ENCODE peak calls at places on chromosome 12, in seven cellular contexts. T is SK-N-SH, F is WERI-Rb-1, R is neural progenitor cell, Y is testis, X is cardiac muscle cell, J is breast epithelium. B is an unnamed sample.

GRCh38 chr12:128367961-128368360 is 101.0 kb downstream of the TMEM132C start:
- DNase-seq in T (no peak), F (no peak), R (no peak), Y (no peak), X (no peak), J (no peak), B (no peak)

GRCh38 chr12:115572440-115572839 is 705.1 kb downstream of the MED13L start:
- DNase-seq in T (no peak), F (no peak), R (no peak), Y (no peak), X (peak; percentile 40), J (no peak), B (no peak)

GRCh38 chr12:103944964-103945363 is 14.8 kb downstream of the HSP90B1 start:
- DNase-seq in T (no peak), F (no peak), R (no peak), Y (no peak), X (no peak), J (no peak), B (no peak)

GRCh38 chr12:107320929-107321618 is 227.7 kb upstream of the CRY1 start:
- DNase-seq in T (peak; percentile 57), F (peak; percentile 16), R (peak; percentile 68), Y (peak; percentile 29), X (peak; percentile 23), J (peak; percentile 78), B (no peak)

GRCh38 chr12:95215925-95216324 is 1.3 kb downstream of the FGD6 start:
- DNase-seq in T (no peak), F (no peak), R (no peak), Y (no peak), X (peak; percentile 67), J (no peak), B (no peak)

GRCh38 chr12:50986961-50987737 is 34.8 kb downstream of the HIGD1C start:
- DNase-seq in T (peak; percentile 44), F (peak; percentile 47), R (peak; percentile 50), Y (peak; percentile 58), X (peak; percentile 77), J (peak; percentile 36), B (peak; percentile 46)

GRCh38 chr12:49104822-49105221 is 5.8 kb downstream of the LMBR1L start:
- DNase-seq in T (no peak), F (no peak), R (no peak), Y (no peak), X (no peak), J (no peak), B (no peak)

GRCh38 chr12:132043770-132044467 is 94.2 kb downstream of the EP400 start:
- DNase-seq in T (no peak), F (no peak), R (no peak), Y (no peak), X (no peak), J (no peak), B (no peak)

GRCh38 chr12:94147991-94148840 is at the start of gene PLXNC1:
- DNase-seq in T (peak; percentile 85), F (peak; percentile 36), R (peak; percentile 81), Y (peak; percentile 71), X (peak; percentile 78), J (no peak), B (no peak)

GRCh38 chr12:129208566-129208965 is 355.3 kb downstream of the GLT1D1 start:
- DNase-seq in T (no peak), F (no peak), R (no peak), Y (no peak), X (no peak), J (no peak), B (no peak)

GRCh38 chr12:30970559-30971202 is 44.1 kb downstream of the TSPAN11 start:
- DNase-seq in T (peak; percentile 77), F (peak; percentile 71), R (no peak), Y (peak; percentile 18), X (peak; percentile 10), J (peak; percentile 38), B (no peak)

GRCh38 chr12:95337176-95337575 is 119.6 kb downstream of the VEZT start:
- DNase-seq in T (no peak), F (no peak), R (no peak), Y (no peak), X (peak; percentile 67), J (no peak), B (no peak)

GRCh38 chr12:85866929-85867776 is 6.9 kb upstream of the NTS start:
- DNase-seq in T (peak; percentile 51), F (peak; percentile 20), R (peak; percentile 49), Y (peak; percentile 48), X (peak; percentile 82), J (no peak), B (no peak)

GRCh38 chr12:75868501-75868900 is 163.1 kb downstream of the PHLDA1 start:
- DNase-seq in T (no peak), F (no peak), R (no peak), Y (no peak), X (no peak), J (no peak), B (no peak)

GRCh38 chr12:75981247-75981646 is 50.3 kb downstream of the PHLDA1 start:
- DNase-seq in T (no peak), F (no peak), R (no peak), Y (no peak), X (no peak), J (no peak), B (no peak)

GRCh38 chr12:49131973-49132461 is 822 bp upstream of the TUBA1B start:
- DNase-seq in T (no peak), F (peak; percentile 71), R (no peak), Y (no peak), X (peak; percentile 61), J (no peak), B (no peak)

GRCh38 chr12:131687346-131688125 is 23.4 kb upstream of the SFSWAP start:
- DNase-seq in T (no peak), F (no peak), R (no peak), Y (no peak), X (no peak), J (no peak), B (peak; percentile 79)

GRCh38 chr12:127628655-127629054 is 638.3 kb upstream of the TMEM132C start:
- DNase-seq in T (no peak), F (no peak), R (no peak), Y (no peak), X (no peak), J (no peak), B (no peak)

GRCh38 chr12:14769462-14769836 is 33.8 kb downstream of the WBP11 start:
- DNase-seq in T (peak; percentile 59), F (peak; percentile 53), R (peak; percentile 86), Y (peak; percentile 53), X (peak; percentile 49), J (peak; percentile 30), B (no peak)

GRCh38 chr12:78406776-78407335 is 457.7 kb upstream of the SYT1 start:
- DNase-seq in T (no peak), F (no peak), R (no peak), Y (no peak), X (peak; percentile 12), J (no peak), B (no peak)

GRCh38 chr12:71277866-71278265 is 120.1 kb upstream of the TSPAN8 start:
- DNase-seq in T (no peak), F (no peak), R (no peak), Y (no peak), X (no peak), J (no peak), B (no peak)

GRCh38 chr12:116502989-116503496 is 56.1 kb upstream of the MAP1LC3B2 start:
- DNase-seq in T (no peak), F (no peak), R (no peak), Y (no peak), X (no peak), J (no peak), B (no peak)

GRCh38 chr12:176321-177181 is 37.4 kb downstream of the SLC6A12 start:
- DNase-seq in T (peak; percentile 75), F (peak; percentile 94), R (no peak), Y (peak; percentile 69), X (peak; percentile 43), J (no peak), B (no peak)

GRCh38 chr12:95956557-95957145 is 13.5 kb downstream of the AMDHD1 start:
- DNase-seq in T (no peak), F (no peak), R (peak; percentile 81), Y (peak; percentile 46), X (no peak), J (no peak), B (no peak)

GRCh38 chr12:63857771-63858670 is 13.5 kb downstream of the SRGAP1 start:
- DNase-seq in T (no peak), F (no peak), R (no peak), Y (no peak), X (peak; percentile 64), J (no peak), B (no peak)

GRCh38 chr12:57430117-57430930 is 519 bp downstream of the R3HDM2 start:
- DNase-seq in T (no peak), F (no peak), R (no peak), Y (peak; percentile 50), X (peak; percentile 30), J (peak; percentile 32), B (peak; percentile 85)
- TF ChIP-seq CTCF in T (peak; percentile 24), F (no peak), R (peak; percentile 35), Y (no peak), X (no peak), J (no peak), B (peak; percentile 6)

DNA sequence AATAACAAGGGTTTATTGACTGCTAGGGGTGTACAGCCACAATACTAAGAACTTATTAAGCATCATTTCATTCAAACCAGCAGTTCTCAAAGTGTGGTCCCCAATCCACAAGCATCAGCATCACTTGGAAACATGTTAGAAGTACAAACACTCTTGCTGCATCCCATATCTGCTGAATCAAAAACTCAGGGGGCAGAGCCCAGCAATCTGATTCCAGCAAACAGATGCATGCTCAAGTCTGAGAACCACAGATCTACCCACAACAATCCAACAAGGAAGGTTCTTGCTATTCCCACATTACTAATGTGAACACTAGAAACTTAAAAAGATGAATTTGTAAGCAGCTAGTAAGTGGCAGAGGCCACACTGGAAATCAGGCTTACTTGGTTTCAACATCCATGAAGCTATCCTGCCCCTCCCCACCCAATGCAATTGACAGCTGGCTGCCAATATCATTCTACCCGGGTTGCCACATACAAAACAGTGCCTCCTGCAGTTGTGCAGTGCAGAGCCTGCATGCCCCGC is 6.2 kb downstream of the KRT77 start:
- DNase-seq in T (no peak), F (no peak), R (no peak), Y (no peak), X (no peak), J (no peak), B (no peak)
- TF ChIP-seq CTCF in T (no peak), F (no peak), R (peak; percentile 8), Y (no peak), X (no peak), J (no peak), B (no peak)

GRCh38 chr12:54472494-54473262 is 724 bp downstream of the GTSF1 start:
- DNase-seq in T (no peak), F (no peak), R (no peak), Y (no peak), X (no peak), J (no peak), B (no peak)
- TF ChIP-seq CTCF in T (no peak), F (no peak), R (no peak), Y (no peak), X (no peak), J (no peak), B (no peak)

GRCh38 chr12:98679611-98680005 is 34.5 kb downstream of the APAF1 start:
- DNase-seq in T (no peak), F (no peak), R (no peak), Y (no peak), X (no peak), J (no peak), B (no peak)

GRCh38 chr12:98678946-98679610 is 34.0 kb downstream of the APAF1 start:
- DNase-seq in T (no peak), F (no peak), R (peak; percentile 8), Y (no peak), X (no peak), J (no peak), B (no peak)

GRCh38 chr12:98684199-98684598 is 39.1 kb downstream of the APAF1 start:
- DNase-seq in T (no peak), F (no peak), R (no peak), Y (no peak), X (no peak), J (no peak), B (no peak)

GRCh38 chr12:98678236-98678945 is 33.3 kb downstream of the APAF1 start:
- DNase-seq in T (no peak), F (no peak), R (peak; percentile 11), Y (no peak), X (no peak), J (no peak), B (no peak)
- TF ChIP-seq CTCF in T (no peak), F (no peak), R (peak; percentile 3), Y (no peak), X (no peak), J (no peak), B (no peak)

B was measured in osteocyte.